ENCODE peak calls at places on chromosomes 1 and 21, in eight cellular contexts. F is skeletal muscle cell, H is RPMI7951, A is cardiac fibroblast, G is heart right ventricle, W is NT2/D1, O is A549, U is GM23338. Z is an unnamed sample.

GRCh38 chr1:16677552-16678423 is 11.0 kb upstream of the RNU1-3 start:
- DNase-seq in F (no peak), H (peak; percentile 72), A (peak; percentile 87), G (no peak), W (peak; percentile 2), O (peak; percentile 65), U (peak; percentile 81), Z (no peak)

GRCh38 chr21:15022608-15023261 is 42.1 kb downstream of the NRIP1 start:
- DNase-seq in F (no peak), H (no peak), A (no peak), G (no peak), W (no peak), O (no peak), U (no peak), Z (no peak)

GRCh38 chr1:199545780-199546179 is 481.7 kb upstream of the NR5A2 start:
- DNase-seq in F (no peak), H (peak; percentile 17), A (peak; percentile 16), G (no peak), W (peak; percentile 38), O (peak; percentile 3), U (peak; percentile 41), Z (no peak)

GRCh38 chr1:152419917-152420316 is 5.9 kb upstream of the CRNN start:
- DNase-seq in F (no peak), H (no peak), A (no peak), G (no peak), W (no peak), O (no peak), U (no peak), Z (no peak)

GRCh38 chr1:163346326-163346870 is 24.6 kb downstream of the NUF2 start:
- DNase-seq in F (no peak), H (no peak), A (peak; percentile 50), G (no peak), W (no peak), O (no peak), U (no peak), Z (no peak)

GRCh38 chr1:115219937-115220336 is 118.1 kb downstream of the NGF start:
- DNase-seq in F (no peak), H (no peak), A (no peak), G (peak; percentile 11), W (no peak), O (no peak), U (no peak), Z (no peak)

GRCh38 chr1:41387667-41388091 is 26.4 kb downstream of the FOXO6 start:
- DNase-seq in F (no peak), H (peak; percentile 24), A (peak; percentile 33), G (peak; percentile 90), W (peak; percentile 93), O (no peak), U (peak; percentile 90), Z (peak; percentile 63)

GRCh38 chr1:153355445-153356071 is 2.1 kb upstream of the S100A9 start:
- DNase-seq in F (no peak), H (peak; percentile 61), A (peak; percentile 70), G (peak; percentile 22), W (peak; percentile 89), O (peak; percentile 55), U (peak; percentile 90), Z (peak; percentile 52)

GRCh38 chr1:245094954-245095353 is 59.8 kb upstream of the KIF26B start:
- DNase-seq in F (no peak), H (no peak), A (no peak), G (no peak), W (no peak), O (no peak), U (no peak), Z (no peak)

GRCh38 chr1:160460214-160460642 is 59.9 kb downstream of the VANGL2 start:
- DNase-seq in F (no peak), H (no peak), A (no peak), G (no peak), W (no peak), O (no peak), U (no peak), Z (no peak)

GRCh38 chr1:49318218-49318617 is 541.5 kb upstream of the BEND5 start:
- DNase-seq in F (no peak), H (no peak), A (no peak), G (no peak), W (no peak), O (no peak), U (no peak), Z (no peak)

GRCh38 chr1:192445243-192445642 is 128.5 kb downstream of the RGS21 start:
- DNase-seq in F (no peak), H (no peak), A (no peak), G (no peak), W (no peak), O (no peak), U (peak; percentile 36), Z (no peak)